ENCODE peak calls at places on chromosomes 11 and 22, in seven cellular contexts. K is stimulated activated CD8-positive, alpha-beta memory T cell treated with anti-CD3 and anti-CD28 coated beads, Interleukin-2, amount 100 ng/mL, for 48 hours; L is stimulated activated CD4-positive, alpha-beta T cell treated with anti-CD3 and anti-CD28 coated beads, Interleukin-4, amount 100 ng/mL, for 48 hours; P is EL; I is activated T-helper 1 cell treated with Interleukin-2 at 50 U/mL for 16 hours; O is NCI-H345; V is stimulated activated naive CD8-positive, alpha-beta T cell treated with anti-CD3 and anti-CD28 coated beads, Interleukin-15, Interleukin-2, amounts not matched to agents 100 U/mL and 50 U/mL, for 24 hours. F is an unnamed sample.

GRCh38 chr22:26846645-26847044 is 189.3 kb downstream of the MIAT start:
- DNase-seq in K (no peak), L (no peak), P (peak; percentile 43), I (no peak), O (no peak), V (no peak), F (peak; percentile 4)

GRCh38 chr11:72844356-72844755 is 30.1 kb downstream of the ATG16L2 start:
- DNase-seq in K (no peak), L (no peak), P (no peak), I (no peak), O (no peak), V (no peak), F (no peak)

GRCh38 chr22:47561766-47562165 is 799.3 kb downstream of the TBC1D22A start:
- DNase-seq in K (no peak), L (no peak), P (no peak), I (no peak), O (no peak), V (no peak), F (no peak)

GRCh38 chr11:120564573-120565301 is 53.2 kb downstream of the GRIK4 start:
- DNase-seq in K (peak; percentile 40), L (peak; percentile 43), P (peak; percentile 45), I (no peak), O (no peak), V (peak; percentile 73), F (peak; percentile 63)

GRCh38 chr22:47382164-47382890 is 619.9 kb downstream of the TBC1D22A start:
- DNase-seq in K (no peak), L (no peak), P (no peak), I (no peak), O (no peak), V (no peak), F (no peak)

GRCh38 chr11:92473736-92474135 is 249.1 kb downstream of the FAT3 start:
- DNase-seq in K (no peak), L (no peak), P (peak; percentile 59), I (no peak), O (no peak), V (no peak), F (no peak)

GRCh38 chr11:47056261-47056915 is 119.8 kb downstream of the CSTPP1 start:
- DNase-seq in K (no peak), L (no peak), P (peak; percentile 34), I (no peak), O (no peak), V (no peak), F (no peak)

GRCh38 chr22:49021097-49021925 is 806.4 kb downstream of the BRD1 start:
- DNase-seq in K (no peak), L (no peak), P (no peak), I (no peak), O (no peak), V (no peak), F (no peak)

GRCh38 chr11:26244207-26244606 is 87.7 kb upstream of the ANO3 start:
- DNase-seq in K (no peak), L (no peak), P (no peak), I (no peak), O (no peak), V (no peak), F (no peak)

GRCh38 chr22:23053051-23053707 is 17.1 kb upstream of the GNAZ start:
- DNase-seq in K (no peak), L (no peak), P (no peak), I (no peak), O (no peak), V (no peak), F (no peak)

GRCh38 chr11:75468534-75469340 is 35.7 kb upstream of the KLHL35 start:
- DNase-seq in K (no peak), L (no peak), P (peak; percentile 75), I (no peak), O (no peak), V (no peak), F (no peak)

GRCh38 chr11:88680806-88681205 is 343.3 kb upstream of the CTSC start:
- DNase-seq in K (no peak), L (no peak), P (peak; percentile 5), I (no peak), O (no peak), V (no peak), F (no peak)

GRCh38 chr11:1829039-1829820 is 5.6 kb upstream of the SYT8 start:
- DNase-seq in K (no peak), L (no peak), P (peak; percentile 76), I (no peak), O (no peak), V (peak; percentile 3), F (no peak)